ENCODE peak calls at places on chromosome 3, in four cellular contexts. One of them, this sample, is unnamed.

GRCh38 chr3:154758109-154758868 is 321.8 kb upstream of the MME start:
- DNase-seq in activated CD8-positive, alpha-beta memory T cell treated with anti-CD3 and anti-CD28 coated beads, Interleukin-2, amount 10 ng/mL, durations not matched to agents 7 days and 5 days: no peak
- DNase-seq in RWPE1: peak
- DNase-seq in small intestine: peak
- DNase-seq in this sample: no peak

GRCh38 chr3:41334426-41334825 is 135.1 kb downstream of the CTNNB1 start:
- DNase-seq in activated CD8-positive, alpha-beta memory T cell treated with anti-CD3 and anti-CD28 coated beads, Interleukin-2, amount 10 ng/mL, durations not matched to agents 7 days and 5 days: no peak
- DNase-seq in RWPE1: no peak
- DNase-seq in small intestine: no peak
- DNase-seq in this sample: no peak

GRCh38 chr3:71056327-71056726 is 527.2 kb downstream of the FOXP1 start:
- DNase-seq in activated CD8-positive, alpha-beta memory T cell treated with anti-CD3 and anti-CD28 coated beads, Interleukin-2, amount 10 ng/mL, durations not matched to agents 7 days and 5 days: no peak
- DNase-seq in RWPE1: peak
- DNase-seq in small intestine: no peak
- DNase-seq in this sample: no peak

GRCh38 chr3:115085197-115085865 is 61.8 kb downstream of the ZBTB20 start:
- DNase-seq in activated CD8-positive, alpha-beta memory T cell treated with anti-CD3 and anti-CD28 coated beads, Interleukin-2, amount 10 ng/mL, durations not matched to agents 7 days and 5 days: no peak
- DNase-seq in RWPE1: no peak
- DNase-seq in small intestine: no peak
- DNase-seq in this sample: no peak

GRCh38 chr3:102595057-102595456 is 160.2 kb downstream of the ZPLD1 start:
- DNase-seq in activated CD8-positive, alpha-beta memory T cell treated with anti-CD3 and anti-CD28 coated beads, Interleukin-2, amount 10 ng/mL, durations not matched to agents 7 days and 5 days: no peak
- DNase-seq in RWPE1: no peak
- DNase-seq in small intestine: no peak
- DNase-seq in this sample: no peak

GRCh38 chr3:66344391-66344811 is 123.6 kb downstream of the SLC25A26 start:
- DNase-seq in activated CD8-positive, alpha-beta memory T cell treated with anti-CD3 and anti-CD28 coated beads, Interleukin-2, amount 10 ng/mL, durations not matched to agents 7 days and 5 days: no peak
- DNase-seq in RWPE1: no peak
- DNase-seq in small intestine: peak
- DNase-seq in this sample: no peak

GRCh38 chr3:110650752-110651151 is 420.9 kb upstream of the NECTIN3 start:
- DNase-seq in activated CD8-positive, alpha-beta memory T cell treated with anti-CD3 and anti-CD28 coated beads, Interleukin-2, amount 10 ng/mL, durations not matched to agents 7 days and 5 days: no peak
- DNase-seq in RWPE1: no peak
- DNase-seq in small intestine: no peak
- DNase-seq in this sample: no peak

GRCh38 chr3:52893723-52894122 is 3.6 kb downstream of the STIMATE start:
- DNase-seq in activated CD8-positive, alpha-beta memory T cell treated with anti-CD3 and anti-CD28 coated beads, Interleukin-2, amount 10 ng/mL, durations not matched to agents 7 days and 5 days: no peak
- DNase-seq in RWPE1: no peak
- DNase-seq in small intestine: no peak
- DNase-seq in this sample: no peak

GRCh38 chr3:110814170-110815007 is 257.2 kb upstream of the NECTIN3 start:
- DNase-seq in activated CD8-positive, alpha-beta memory T cell treated with anti-CD3 and anti-CD28 coated beads, Interleukin-2, amount 10 ng/mL, durations not matched to agents 7 days and 5 days: peak
- DNase-seq in RWPE1: peak
- DNase-seq in small intestine: peak
- DNase-seq in this sample: peak

GRCh38 chr3:14803101-14803980 is 15.4 kb upstream of the FGD5 start:
- DNase-seq in activated CD8-positive, alpha-beta memory T cell treated with anti-CD3 and anti-CD28 coated beads, Interleukin-2, amount 10 ng/mL, durations not matched to agents 7 days and 5 days: peak
- DNase-seq in RWPE1: no peak
- DNase-seq in small intestine: peak
- DNase-seq in this sample: no peak

GRCh38 chr3:138909904-138910303 is 37.0 kb downstream of the FOXL2 start:
- DNase-seq in activated CD8-positive, alpha-beta memory T cell treated with anti-CD3 and anti-CD28 coated beads, Interleukin-2, amount 10 ng/mL, durations not matched to agents 7 days and 5 days: no peak
- DNase-seq in RWPE1: no peak
- DNase-seq in small intestine: peak
- DNase-seq in this sample: no peak

GRCh38 chr3:50365842-50366220 is 6.5 kb upstream of the TMEM115 start:
- DNase-seq in activated CD8-positive, alpha-beta memory T cell treated with anti-CD3 and anti-CD28 coated beads, Interleukin-2, amount 10 ng/mL, durations not matched to agents 7 days and 5 days: no peak
- DNase-seq in RWPE1: no peak
- DNase-seq in small intestine: no peak
- DNase-seq in this sample: no peak